ENCODE peak calls at places on chromosomes 12 and 14, in six cellular contexts. A is astrocyte; C is psoas muscle; V is IMR-90; T is effector memory CD4-positive, alpha-beta T cell; F is breast epithelium. B is an unnamed sample.

GRCh38 chr12:67068773-67069450 is 200.2 kb upstream of the CAND1 start:
- DNase-seq in A (peak; percentile 42), C (peak; percentile 52), V (peak; percentile 7), T (no peak), F (no peak), B (peak; percentile 54)

GRCh38 chr14:58059121-58059520 is 92.9 kb downstream of the ARMH4 start:
- DNase-seq in A (no peak), C (no peak), V (no peak), T (no peak), F (no peak), B (no peak)

GRCh38 chr12:65534105-65534841 is 255.8 kb downstream of the MSRB3 start:
- DNase-seq in A (no peak), C (no peak), V (no peak), T (no peak), F (no peak), B (no peak)

GRCh38 chr14:59161571-59162175 is 26.8 kb upstream of the DAAM1 start:
- DNase-seq in A (peak; percentile 86), C (peak; percentile 45), V (peak; percentile 71), T (no peak), F (no peak), B (no peak)

GRCh38 chr14:64612021-64612380 is 62.2 kb downstream of the PPP1R36 start:
- DNase-seq in A (peak; percentile 91), C (no peak), V (peak; percentile 85), T (no peak), F (no peak), B (no peak)

GRCh38 chr12:113056631-113057488 is at the start of gene DTX1:
- DNase-seq in A (no peak), C (peak; percentile 59), V (no peak), T (no peak), F (no peak), B (peak; percentile 53)

GRCh38 chr12:69204191-69204590 is 35.2 kb upstream of the CPSF6 start:
- DNase-seq in A (no peak), C (no peak), V (no peak), T (no peak), F (no peak), B (no peak)

GRCh38 chr12:111034911-111035577 is 114.7 kb upstream of the MYL2 start:
- DNase-seq in A (no peak), C (no peak), V (no peak), T (no peak), F (no peak), B (peak; percentile 36)

GRCh38 chr14:70086685-70087379 is 101.9 kb downstream of the SLC8A3 start:
- DNase-seq in A (peak; percentile 12), C (no peak), V (peak; percentile 54), T (no peak), F (no peak), B (peak; percentile 28)

GRCh38 chr12:50390284-50390683 is 6.1 kb downstream of the FAM186A start:
- DNase-seq in A (peak; percentile 96), C (no peak), V (peak; percentile 95), T (no peak), F (no peak), B (no peak)

GRCh38 chr14:77002889-77003288 is 25.6 kb downstream of the IRF2BPL start:
- DNase-seq in A (no peak), C (no peak), V (no peak), T (no peak), F (no peak), B (no peak)

GRCh38 chr12:52906049-52906645 is 1.3 kb upstream of the KRT8 start:
- DNase-seq in A (no peak), C (no peak), V (no peak), T (no peak), F (no peak), B (no peak)

GRCh38 chr14:104542871-104543830 is 36.4 kb upstream of the C14orf180 start:
- DNase-seq in A (no peak), C (no peak), V (no peak), T (no peak), F (no peak), B (no peak)

GRCh38 chr14:94989946-94990345 is 167.4 kb downstream of the DICER1 start:
- DNase-seq in A (no peak), C (no peak), V (no peak), T (no peak), F (no peak), B (no peak)

GRCh38 chr14:103703433-103704385 is 11.5 kb downstream of the XRCC3 start:
- DNase-seq in A (no peak), C (peak; percentile 52), V (no peak), T (no peak), F (no peak), B (no peak)

GRCh38 chr14:29654910-29655590 is 272.6 kb downstream of the PRKD1 start:
- DNase-seq in A (peak; percentile 45), C (no peak), V (peak; percentile 31), T (no peak), F (no peak), B (no peak)
- H3K4me3 ChIP-seq in A (no peak overlapping the region), C (no peak overlapping the region), V (no peak overlapping the region), T (no peak overlapping the region), F (no peak overlapping the region), B (no peak overlapping the region)

GRCh38 chr12:34389378-34390170 is 367.3 kb downstream of the ALG10 start:
- DNase-seq in A (no peak), C (peak; percentile 24), V (no peak), T (no peak), F (no peak), B (no peak)
- H3K9me3 ChIP-seq in A (peaks cover 26% of the 10 kb centered on the region), C (no peaks in the 10 kb centered on the region), V (peaks cover 50% of the 10 kb centered on the region), T (no peaks in the 10 kb centered on the region), F (peaks cover 97% of the 10 kb centered on the region), B (peaks cover 2% of the 10 kb centered on the region)

GRCh38 chr12:123483602-123484273 is 25.8 kb downstream of the SNRNP35 start:
- DNase-seq in A (no peak), C (peak; percentile 45), V (no peak), T (no peak), F (no peak), B (no peak)
- H3K4me3 ChIP-seq in A (no peak overlapping the region), C (no peak overlapping the region), V (no peak overlapping the region), T (no peak overlapping the region), F (no peak overlapping the region), B (no peak overlapping the region)

GRCh38 chr12:34625116-34625515 is 602.8 kb downstream of the ALG10 start:
- DNase-seq in A (no peak), C (no peak), V (no peak), T (no peak), F (no peak), B (no peak)
- H3K9me3 ChIP-seq in A (peaks cover 12% of the 10 kb centered on the region), C (peaks cover 2% of the 10 kb centered on the region), V (peaks cover 1% of the 10 kb centered on the region), T (no peaks in the 10 kb centered on the region), F (peaks cover 22% of the 10 kb centered on the region), B (no peaks in the 10 kb centered on the region)

DNA sequence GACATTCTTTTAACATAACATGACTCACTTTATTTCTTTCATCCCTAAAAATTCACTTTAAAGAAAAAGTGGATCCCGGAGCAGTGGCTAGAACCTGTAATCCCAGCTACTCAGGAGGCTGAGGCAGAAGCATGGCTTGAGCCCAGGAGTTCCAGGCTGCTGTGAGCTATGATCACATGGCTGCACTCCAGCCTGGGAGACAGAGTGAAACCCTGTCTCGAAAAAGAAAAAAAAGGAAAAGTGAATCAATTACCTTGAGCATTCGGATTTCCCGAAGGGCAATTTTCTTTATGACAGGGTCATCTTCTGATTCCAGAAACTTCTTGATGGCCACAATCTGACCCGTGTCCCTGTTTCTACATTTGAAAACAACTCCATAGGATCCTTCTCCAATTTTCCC is 1.2 kb downstream of the CDKL1 start:
- DNase-seq in A (no peak), C (no peak), V (no peak), T (no peak), F (no peak), B (no peak)
- H3K4me3 ChIP-seq in A (peak overlapping the region; percentile 83), C (peak overlapping the region; percentile 77), V (no peak overlapping the region), T (no peak overlapping the region), F (peak overlapping the region; percentile 77), B (no peak overlapping the region)

GRCh38 chr14:106070242-106070641 is 543.9 kb downstream of the TMEM121 start:
- DNase-seq in A (no peak), C (no peak), V (no peak), T (no peak), F (no peak), B (no peak)
- H3K9me3 ChIP-seq in A (peaks cover 3% of the 10 kb centered on the region), C (no peaks in the 10 kb centered on the region), V (peaks cover 10% of the 10 kb centered on the region), T (no peaks in the 10 kb centered on the region), F (no peaks in the 10 kb centered on the region), B (no peaks in the 10 kb centered on the region)

GRCh38 chr12:95646781-95647184 is 95.5 kb upstream of the USP44 start:
- DNase-seq in A (peak; percentile 79), C (no peak), V (peak; percentile 84), T (no peak), F (no peak), B (no peak)
- H3K4me3 ChIP-seq in A (no peak overlapping the region), C (no peak overlapping the region), V (no peak overlapping the region), T (no peak overlapping the region), F (no peak overlapping the region), B (no peak overlapping the region)